ENCODE peak calls at places on chromosomes 2 and 18, in four cellular contexts. O is amniotic stem cell, F is kidney tubule cell, M is fibroblast of mammary gland. H is an unnamed sample.

GRCh38 chr2:113105047-113105446 is 22.4 kb upstream of the IL1RN start:
- DNase-seq in O (no peak), F (peak), M (peak), H (peak)

GRCh38 chr2:9235388-9236344 is 29.1 kb downstream of the ASAP2 start:
- DNase-seq in O (no peak), F (no peak), M (peak), H (peak)

GRCh38 chr2:30631051-30631671 is 176.1 kb downstream of the CAPN13 start:
- DNase-seq in O (no peak), F (peak), M (no peak), H (peak)

GRCh38 chr2:6370753-6371152 is 495.0 kb downstream of the CMPK2 start:
- DNase-seq in O (no peak), F (no peak), M (no peak), H (no peak)

GRCh38 chr18:79754831-79755351 is 42.8 kb upstream of the KCNG2 start:
- DNase-seq in O (no peak), F (no peak), M (no peak), H (no peak)

GRCh38 chr18:79964330-79965118 is at the start of gene HSBP1L1:
- DNase-seq in O (no peak), F (peak), M (peak), H (peak)

GRCh38 chr2:226213717-226214116 is 585.9 kb downstream of the IRS1 start:
- DNase-seq in O (peak), F (peak), M (peak), H (peak)

GRCh38 chr2:189542145-189542882 is 38.3 kb downstream of the SLC40A1 start:
- DNase-seq in O (no peak), F (no peak), M (no peak), H (no peak)

GRCh38 chr2:58708565-58708964 is 467.4 kb upstream of the FANCL start:
- DNase-seq in O (no peak), F (no peak), M (no peak), H (no peak)

GRCh38 chr18:23849141-23849540 is 159.9 kb downstream of the LAMA3 start:
- DNase-seq in O (no peak), F (peak), M (no peak), H (peak)

GRCh38 chr2:127592761-127593227 is 53.2 kb upstream of the GPR17 start:
- DNase-seq in O (no peak), F (no peak), M (no peak), H (no peak)

GRCh38 chr18:51211552-51211951 is 14.1 kb upstream of the MEX3C start:
- DNase-seq in O (no peak), F (peak), M (peak), H (peak)

GRCh38 chr2:237304763-237305514 is 109.0 kb downstream of the COL6A3 start:
- DNase-seq in O (peak), F (peak), M (peak), H (peak)

GRCh38 chr18:78664048-78664447 is 315.6 kb upstream of the SALL3 start:
- DNase-seq in O (no peak), F (no peak), M (no peak), H (no peak)

GRCh38 chr2:146701183-146701582 is 1143.6 kb upstream of the ACVR2A start:
- DNase-seq in O (no peak), F (peak), M (peak), H (peak)

GRCh38 chr2:215528555-215528954 is 92.7 kb upstream of the FN1 start:
- DNase-seq in O (peak), F (peak), M (peak), H (peak)

GRCh38 chr2:128473175-128474013 is 154.7 kb upstream of the HS6ST1 start:
- DNase-seq in O (no peak), F (peak), M (peak), H (no peak)

GRCh38 chr2:210158236-210158635 is 13.0 kb downstream of the KANSL1L start:
- DNase-seq in O (no peak), F (no peak), M (no peak), H (no peak)

GRCh38 chr18:48638451-48638850 is 99.6 kb downstream of the CTIF start:
- DNase-seq in O (no peak), F (no peak), M (no peak), H (no peak)

GRCh38 chr2:108978709-108979111 is 10.3 kb downstream of the EDAR start:
- DNase-seq in O (no peak), F (peak), M (no peak), H (no peak)

GRCh38 chr2:9228088-9228751 is 21.6 kb downstream of the ASAP2 start:
- DNase-seq in O (no peak), F (peak), M (peak), H (no peak)

GRCh38 chr2:222105046-222105445 is 193.8 kb downstream of the PAX3 start:
- DNase-seq in O (no peak), F (peak), M (no peak), H (peak)

GRCh38 chr18:9825571-9826073 is 60.2 kb upstream of the TXNDC2 start:
- DNase-seq in O (no peak), F (peak), M (peak), H (peak)

GRCh38 chr2:183998041-183998796 is 600.1 kb upstream of the ZNF804A start:
- DNase-seq in O (no peak), F (no peak), M (no peak), H (no peak)